ENCODE peak calls at places on chromosomes 2 and 18, in five cellular contexts. Y is AML-193; D is stimulated activated CD4-positive, alpha-beta T cell treated with anti-CD3 and anti-CD28 coated beads, Interleukin-15, amount 100 ng/mL, for 1 hour; I is stromal cell of bone marrow; K is transverse colon. S is an unnamed sample.

GRCh38 chr2:196316050-196316430 is 144.7 kb upstream of the STK17B start:
- DNase-seq in Y (no peak), D (no peak), I (no peak), K (no peak), S (no peak)

GRCh38 chr2:203533696-203534471 is 1.2 kb downstream of the RAPH1 start:
- DNase-seq in Y (no peak), D (no peak), I (peak), K (no peak), S (no peak)

GRCh38 chr2:188853307-188853706 is 120.9 kb upstream of the COL3A1 start:
- DNase-seq in Y (no peak), D (no peak), I (peak), K (no peak), S (no peak)

GRCh38 chr2:30139131-30139870 is 7.5 kb upstream of the YPEL5 start:
- DNase-seq in Y (no peak), D (peak), I (no peak), K (peak), S (no peak)

GRCh38 chr2:1543776-1544477 is 130.7 kb downstream of the TPO start:
- DNase-seq in Y (no peak), D (no peak), I (no peak), K (no peak), S (no peak)

GRCh38 chr2:233244818-233245217 is 6.7 kb upstream of the ATG16L1 start:
- DNase-seq in Y (no peak), D (no peak), I (no peak), K (no peak), S (no peak)

GRCh38 chr2:233037078-233037477 is 4.6 kb downstream of the NEU2 start:
- DNase-seq in Y (no peak), D (no peak), I (no peak), K (no peak), S (no peak)

GRCh38 chr2:46335966-46336436 is 38.8 kb downstream of the EPAS1 start:
- DNase-seq in Y (no peak), D (no peak), I (no peak), K (peak), S (peak)

GRCh38 chr2:46943881-46944798 is 28.5 kb upstream of the MCFD2 start:
- DNase-seq in Y (no peak), D (peak), I (no peak), K (no peak), S (no peak)

GRCh38 chr2:75655861-75656260 is 9.3 kb downstream of the MRPL19 start:
- DNase-seq in Y (no peak), D (no peak), I (no peak), K (no peak), S (no peak)

GRCh38 chr18:31587538-31587937 is 4.1 kb upstream of the TTR start:
- DNase-seq in Y (no peak), D (no peak), I (no peak), K (no peak), S (no peak)

GRCh38 chr2:157857881-157858280 is 18.2 kb downstream of the ACVR1 start:
- DNase-seq in Y (no peak), D (no peak), I (peak), K (no peak), S (no peak)

GRCh38 chr2:95667480-95667879 is 75.7 kb downstream of the TRIM43 start:
- DNase-seq in Y (no peak), D (no peak), I (no peak), K (no peak), S (no peak)

GRCh38 chr2:72806280-72806955 is 19.4 kb downstream of the EXOC6B start:
- DNase-seq in Y (no peak), D (no peak), I (no peak), K (no peak), S (no peak)

GRCh38 chr2:83054751-83055150 is 1404.3 kb downstream of the SUCLG1 start:
- DNase-seq in Y (no peak), D (no peak), I (no peak), K (no peak), S (no peak)

GRCh38 chr2:164840930-164841718 is 499 bp downstream of the COBLL1 start:
- DNase-seq in Y (peak), D (no peak), I (peak), K (peak), S (peak)

GRCh38 chr18:54254265-54254758 is 15.0 kb upstream of the POLI start:
- DNase-seq in Y (no peak), D (no peak), I (no peak), K (no peak), S (no peak)

GRCh38 chr2:71592181-71592711 is 138.9 kb downstream of the DYSF start:
- DNase-seq in Y (no peak), D (no peak), I (no peak), K (no peak), S (no peak)

GRCh38 chr2:45857848-45858520 is 206.5 kb downstream of the PRKCE start:
- DNase-seq in Y (no peak), D (no peak), I (no peak), K (no peak), S (no peak)

GRCh38 chr2:26067186-26067974 is 33.5 kb downstream of the RAB10 start:
- DNase-seq in Y (no peak), D (no peak), I (no peak), K (no peak), S (no peak)

GRCh38 chr2:107313316-107313715 is 427.3 kb upstream of the ST6GAL2 start:
- DNase-seq in Y (no peak), D (no peak), I (no peak), K (no peak), S (no peak)

GRCh38 chr2:3486047-3487027 is 33.0 kb downstream of the ADI1 start:
- DNase-seq in Y (no peak), D (no peak), I (no peak), K (no peak), S (no peak)

GRCh38 chr2:112684415-112684775 is 36.4 kb upstream of the NT5DC4 start:
- DNase-seq in Y (no peak), D (no peak), I (no peak), K (no peak), S (no peak)

GRCh38 chr2:18423636-18424035 is 136.8 kb downstream of the RDH14 start:
- DNase-seq in Y (no peak), D (no peak), I (no peak), K (no peak), S (no peak)

GRCh38 chr2:167750675-167751074 is 496.7 kb downstream of the STK39 start:
- DNase-seq in Y (no peak), D (no peak), I (no peak), K (no peak), S (no peak)

GRCh38 chr18:23331091-23331920 is 121.8 kb upstream of the RIOK3 start:
- DNase-seq in Y (no peak), D (no peak), I (no peak), K (no peak), S (no peak)

GRCh38 chr2:53490659-53491058 is 276.9 kb upstream of the CHAC2 start:
- DNase-seq in Y (no peak), D (no peak), I (peak), K (peak), S (peak)

GRCh38 chr18:12657048-12657848 is 659 bp downstream of the SPIRE1 start:
- DNase-seq in Y (no peak), D (no peak), I (peak), K (peak), S (peak)

GRCh38 chr2:86436328-86436727 is 4.8 kb upstream of the KDM3A start:
- DNase-seq in Y (no peak), D (no peak), I (no peak), K (no peak), S (no peak)

GRCh38 chr18:39200153-39200552 is 1634.6 kb upstream of the CELF4 start:
- DNase-seq in Y (no peak), D (no peak), I (no peak), K (no peak), S (no peak)

GRCh38 chr2:162327134-162327769 is 8.8 kb upstream of the IFIH1 start:
- DNase-seq in Y (no peak), D (no peak), I (no peak), K (no peak), S (no peak)

GRCh38 chr2:238642973-238643372 is 204.9 kb upstream of the TWIST2 start:
- DNase-seq in Y (no peak), D (no peak), I (no peak), K (no peak), S (no peak)

GRCh38 chr18:2529154-2529553 is 42.2 kb downstream of the METTL4 start:
- DNase-seq in Y (no peak), D (no peak), I (no peak), K (no peak), S (no peak)

GRCh38 chr2:68294187-68294586 is 25.6 kb downstream of the CNRIP1 start:
- DNase-seq in Y (no peak), D (no peak), I (no peak), K (no peak), S (no peak)

GRCh38 chr18:58990720-58991119 is 126.0 kb downstream of the ZNF532 start:
- DNase-seq in Y (no peak), D (no peak), I (no peak), K (no peak), S (no peak)

GRCh38 chr18:8443505-8443904 is 165.7 kb upstream of the RAB12 start:
- DNase-seq in Y (no peak), D (no peak), I (peak), K (no peak), S (no peak)

GRCh38 chr2:63975437-63976124 is 43.6 kb downstream of the VPS54 start:
- DNase-seq in Y (no peak), D (no peak), I (no peak), K (no peak), S (no peak)

GRCh38 chr2:58131191-58132011 is 84.8 kb downstream of the VRK2 start:
- DNase-seq in Y (no peak), D (no peak), I (peak), K (no peak), S (no peak)

S was measured in mucosa of gallbladder.